ENCODE peak calls at places on chromosome 3, in six cellular contexts. N is stimulated activated naive CD8-positive, alpha-beta T cell treated with anti-CD3 and anti-CD28 coated beads, Interleukin-15, Interleukin-2, amounts not matched to agents 100 U/mL and 50 U/mL, for 24 hours; V is left cardiac atrium; K is HCT116; Y is T-helper 17 cell; P is T-cell. C is an unnamed sample.

GRCh38 chr3:67647390-67647878 is 7.0 kb downstream of the SUCLG2 start:
- ATAC-seq in N (no peak), V (peak), K (peak), Y (no peak), P (no peak), C (no peak)

GRCh38 chr3:24680214-24680967 is 185.7 kb upstream of the THRB start:
- ATAC-seq in N (peak), V (peak), K (peak), Y (peak), P (no peak), C (peak)

GRCh38 chr3:16361087-16361486 is 96.1 kb downstream of the OXNAD1 start:
- ATAC-seq in N (no peak), V (no peak), K (no peak), Y (no peak), P (no peak), C (no peak)

GRCh38 chr3:14397531-14397930 is 4.9 kb upstream of the SLC6A6 start:
- ATAC-seq in N (no peak), V (no peak), K (no peak), Y (no peak), P (no peak), C (no peak)

GRCh38 chr3:184619348-184619747 is 57.8 kb downstream of the EPHB3 start:
- ATAC-seq in N (peak), V (peak), K (no peak), Y (peak), P (peak), C (no peak)

GRCh38 chr3:20043825-20044224 is 3.6 kb downstream of the KAT2B start:
- ATAC-seq in N (no peak), V (no peak), K (no peak), Y (no peak), P (no peak), C (no peak)

GRCh38 chr3:196251918-196252317 is 35.6 kb downstream of the SLC51A start:
- ATAC-seq in N (no peak), V (no peak), K (no peak), Y (no peak), P (no peak), C (peak)

GRCh38 chr3:130759692-130760338 is 13.2 kb upstream of the PIK3R4 start:
- ATAC-seq in N (peak), V (peak), K (peak), Y (peak), P (peak), C (peak)

GRCh38 chr3:47022540-47023161 is 43.2 kb downstream of the NBEAL2 start:
- ATAC-seq in N (no peak), V (peak), K (no peak), Y (no peak), P (no peak), C (no peak)

GRCh38 chr3:188239035-188239434 is 85.1 kb downstream of the LPP start:
- ATAC-seq in N (no peak), V (no peak), K (no peak), Y (no peak), P (no peak), C (peak)

GRCh38 chr3:23710555-23710954 is 95.2 kb upstream of the UBE2E1 start:
- ATAC-seq in N (no peak), V (peak), K (no peak), Y (no peak), P (no peak), C (no peak)

GRCh38 chr3:111801697-111802655 is 57.1 kb upstream of the PHLDB2 start:
- ATAC-seq in N (no peak), V (peak), K (peak), Y (no peak), P (no peak), C (no peak)

GRCh38 chr3:50272911-50273688 is 4.2 kb downstream of the SEMA3B start:
- ATAC-seq in N (peak), V (peak), K (peak), Y (peak), P (peak), C (peak)

GRCh38 chr3:150733936-150734794 is 28.8 kb downstream of the SIAH2 start:
- ATAC-seq in N (no peak), V (peak), K (no peak), Y (no peak), P (no peak), C (no peak)

GRCh38 chr3:174331095-174331802 is 527.9 kb upstream of the NAALADL2 start:
- ATAC-seq in N (no peak), V (no peak), K (no peak), Y (no peak), P (no peak), C (no peak)

GRCh38 chr3:189941679-189942078 is 179.0 kb downstream of the P3H2 start:
- ATAC-seq in N (peak), V (no peak), K (no peak), Y (no peak), P (no peak), C (no peak)

GRCh38 chr3:72176537-72177041 is 391.6 kb upstream of the PROK2 start:
- ATAC-seq in N (peak), V (no peak), K (no peak), Y (peak), P (no peak), C (peak)

GRCh38 chr3:179000144-179000543 is 71.5 kb downstream of the ZMAT3 start:
- ATAC-seq in N (peak), V (no peak), K (no peak), Y (no peak), P (no peak), C (peak)

C was measured in stimulated activated memory B cell treated with anti-CD40 and anti-IgM and Interleukin-4, amounts not matched to agents 10 μg/mL and 1 μg/mL and 100 μg/mL, for 72 hours.